ENCODE peak calls at places on chromosomes 13 and 19, in five cellular contexts. O, A, E, I and K are unnamed samples.

GRCh38 chr13:97753942-97754670 is 199.4 kb upstream of the IPO5 start:
- DNase-seq in O (no peak), A (no peak), E (peak; percentile 31), I (no peak), K (no peak)

GRCh38 chr13:109180905-109181425 is 551.6 kb downstream of the MYO16 start:
- DNase-seq in O (no peak), A (no peak), E (no peak), I (no peak), K (peak; percentile 54)

GRCh38 chr13:72104656-72105180 is 237.7 kb upstream of the DACH1 start:
- DNase-seq in O (no peak), A (no peak), E (no peak), I (no peak), K (no peak)

GRCh38 chr19:48480476-48481190 is 11.5 kb downstream of the CYTH2 start:
- DNase-seq in O (no peak), A (no peak), E (no peak), I (peak; percentile 27), K (peak; percentile 31)

GRCh38 chr13:50713849-50714248 is 129.6 kb downstream of the DLEU7 start:
- DNase-seq in O (no peak), A (no peak), E (no peak), I (peak; percentile 13), K (peak; percentile 79)

GRCh38 chr19:27861411-27861975 is 1351.5 kb downstream of the UQCRFS1 start:
- DNase-seq in O (no peak), A (no peak), E (no peak), I (no peak), K (no peak)

GRCh38 chr13:36819811-36820140 is 754 bp downstream of the RFXAP start:
- DNase-seq in O (peak; percentile 9), A (peak; percentile 3), E (peak; percentile 61), I (no peak), K (no peak)

GRCh38 chr13:102847272-102848234 is 1.7 kb downstream of the ERCC5 start:
- DNase-seq in O (peak; percentile 27), A (no peak), E (peak; percentile 46), I (no peak), K (peak; percentile 63)

GRCh38 chr13:85632526-85633215 is 166.5 kb downstream of the SLITRK6 start:
- DNase-seq in O (no peak), A (no peak), E (no peak), I (no peak), K (peak; percentile 69)

GRCh38 chr19:5826531-5827341 is 12.8 kb downstream of the FUT6 start:
- DNase-seq in O (peak; percentile 70), A (peak; percentile 59), E (peak; percentile 82), I (no peak), K (no peak)